ENCODE peak calls at places on chromosomes 2 and 18, in six cellular contexts. O, M, Z, R, X and Q are unnamed samples.

GRCh38 chr2:170034596-170034995 is 143.4 kb upstream of the MYO3B start:
- DNase-seq in O (no peak), M (no peak), Z (no peak), R (no peak), X (no peak), Q (no peak)

GRCh38 chr2:233082222-233082933 is 22.2 kb downstream of the INPP5D start:
- DNase-seq in O (no peak), M (no peak), Z (no peak), R (no peak), X (no peak), Q (no peak)

GRCh38 chr2:32005371-32005976 is 5.3 kb downstream of the MEMO1 start:
- DNase-seq in O (no peak), M (no peak), Z (no peak), R (no peak), X (no peak), Q (no peak)

GRCh38 chr2:196498962-196499361 is 140.6 kb upstream of the CCDC150 start:
- DNase-seq in O (no peak), M (no peak), Z (no peak), R (no peak), X (no peak), Q (no peak)

GRCh38 chr2:168194784-168195522 is 52.4 kb downstream of the STK39 start:
- DNase-seq in O (peak), M (no peak), Z (peak), R (no peak), X (peak), Q (no peak)

GRCh38 chr2:188974184-188974583 is at the start of gene COL3A1:
- DNase-seq in O (peak), M (no peak), Z (no peak), R (no peak), X (no peak), Q (no peak)

GRCh38 chr2:102187191-102188150 is 648 bp downstream of the IL1RL2 start:
- DNase-seq in O (peak), M (peak), Z (no peak), R (no peak), X (peak), Q (peak)

GRCh38 chr2:70674636-70675430 is 93.2 kb downstream of the ADD2 start:
- DNase-seq in O (no peak), M (no peak), Z (no peak), R (no peak), X (no peak), Q (peak)

GRCh38 chr2:187349328-187349944 is 98.6 kb downstream of the CALCRL start:
- DNase-seq in O (no peak), M (no peak), Z (no peak), R (no peak), X (no peak), Q (no peak)

GRCh38 chr2:231673348-231673770 is 35.0 kb upstream of the PTMA start:
- DNase-seq in O (peak), M (no peak), Z (no peak), R (peak), X (no peak), Q (no peak)

GRCh38 chr2:152552868-152553267 is 164.4 kb downstream of the PRPF40A start:
- DNase-seq in O (no peak), M (no peak), Z (no peak), R (no peak), X (no peak), Q (no peak)

GRCh38 chr18:68840554-68841263 is 42.8 kb downstream of the CCDC102B start:
- DNase-seq in O (peak), M (no peak), Z (no peak), R (no peak), X (no peak), Q (no peak)

GRCh38 chr2:23092831-23093230 is 292.1 kb upstream of the KLHL29 start:
- DNase-seq in O (peak), M (no peak), Z (no peak), R (no peak), X (no peak), Q (no peak)

GRCh38 chr2:16671760-16672159 is 6.1 kb upstream of the CYRIA start:
- DNase-seq in O (no peak), M (no peak), Z (no peak), R (no peak), X (no peak), Q (no peak)

GRCh38 chr2:128326296-128326790 is 7.7 kb upstream of the HS6ST1 start:
- DNase-seq in O (no peak), M (no peak), Z (no peak), R (no peak), X (no peak), Q (no peak)

GRCh38 chr18:80104364-80104779 is 4.7 kb upstream of the ADNP2 start:
- DNase-seq in O (no peak), M (no peak), Z (no peak), R (no peak), X (no peak), Q (no peak)

GRCh38 chr2:80303006-80303741 is 1.4 kb downstream of the LRRTM1 start:
- DNase-seq in O (no peak), M (no peak), Z (no peak), R (no peak), X (no peak), Q (no peak)